ENCODE peak calls at places on chromosomes 16 and 17, in nine cellular contexts. B is RPMI7951; O is hypothalamus; U is stimulated activated CD4-positive, alpha-beta T cell treated with anti-CD3 and anti-CD28 coated beads, Interleukin-1b, Interleukin-23, amount 100 ng/mL, for 1 hour; I is stimulated activated CD8-positive, alpha-beta memory T cell treated with anti-CD3 and anti-CD28 coated beads, Interleukin-7, amount 100 ng/mL, for 24 hours; R is stromal cell of bone marrow; S is globus pallidus; L is lung; G is T-helper 2 cell. H is an unnamed sample.

GRCh38 chr16:13848795-13849194 is 71.2 kb upstream of the ERCC4 start:
- DNase-seq in B (no peak), O (no peak), U (no peak), I (no peak), R (no peak), S (no peak), L (no peak), G (no peak), H (no peak)

GRCh38 chr16:66382966-66383299 is 16.4 kb downstream of the CDH5 start:
- DNase-seq in B (peak; percentile 77), O (no peak), U (no peak), I (no peak), R (no peak), S (no peak), L (no peak), G (no peak), H (no peak)

GRCh38 chr16:17365591-17366298 is 105.0 kb downstream of the XYLT1 start:
- DNase-seq in B (no peak), O (no peak), U (no peak), I (no peak), R (no peak), S (no peak), L (no peak), G (no peak), H (no peak)

GRCh38 chr17:48460055-48460454 is 30.0 kb upstream of the SKAP1 start:
- DNase-seq in B (no peak), O (no peak), U (no peak), I (no peak), R (no peak), S (no peak), L (no peak), G (no peak), H (no peak)

GRCh38 chr17:83053779-83054451 is 25.5 kb upstream of the METRNL start:
- DNase-seq in B (no peak), O (no peak), U (no peak), I (no peak), R (no peak), S (peak; percentile 31), L (peak; percentile 67), G (peak; percentile 82), H (no peak)

GRCh38 chr16:84933774-84934571 is 77.4 kb downstream of the ZDHHC7 start:
- DNase-seq in B (peak; percentile 54), O (peak; percentile 34), U (no peak), I (no peak), R (no peak), S (peak; percentile 71), L (no peak), G (no peak), H (no peak)

GRCh38 chr17:54435966-54436365 is 464.7 kb upstream of the TOM1L1 start:
- DNase-seq in B (no peak), O (no peak), U (no peak), I (no peak), R (no peak), S (no peak), L (no peak), G (no peak), H (no peak)

GRCh38 chr17:8941980-8942617 is 23.4 kb downstream of the PIK3R5 start:
- DNase-seq in B (no peak), O (no peak), U (no peak), I (no peak), R (no peak), S (no peak), L (no peak), G (peak; percentile 54), H (no peak)

GRCh38 chr16:23072084-23072599 is 77.1 kb downstream of the USP31 start:
- DNase-seq in B (no peak), O (no peak), U (no peak), I (no peak), R (peak; percentile 19), S (peak; percentile 61), L (no peak), G (no peak), H (no peak)

GRCh38 chr16:24272379-24272778 is 16.2 kb downstream of the CACNG3 start:
- DNase-seq in B (no peak), O (no peak), U (no peak), I (no peak), R (no peak), S (no peak), L (no peak), G (no peak), H (no peak)

GRCh38 chr17:39141915-39142664 is 9.3 kb downstream of the PLXDC1 start:
- DNase-seq in B (no peak), O (no peak), U (no peak), I (no peak), R (no peak), S (no peak), L (no peak), G (no peak), H (no peak)

GRCh38 chr17:8839410-8839935 is 28.0 kb downstream of the PIK3R6 start:
- DNase-seq in B (no peak), O (no peak), U (no peak), I (no peak), R (no peak), S (no peak), L (no peak), G (no peak), H (no peak)

H was measured in iPS DF 6.9.